ENCODE peak calls at places on chromosome 22, in four cellular contexts. Q is stimulated activated CD4-positive, alpha-beta T cell treated with anti-CD3 and anti-CD28 coated beads, Interleukin-4, amount 100 ng/mL, for 48 hours; O is SHP77; V is activated gamma-delta T cell treated with anti-CD3 and anti-CD28 coated beads, Interleukin-2, amount 50 U/mL, for 16 hours. D is an unnamed sample.

GRCh38 chr22:38853149-38853548 is 9.3 kb upstream of the NPTXR start:
- DNase-seq in Q (no peak), O (no peak), V (no peak), D (no peak)

GRCh38 chr22:41908409-41909289 is 6.2 kb downstream of the SHISA8 start:
- DNase-seq in Q (no peak), O (peak), V (no peak), D (no peak)

GRCh38 chr22:41664490-41664889 is 24.2 kb downstream of the SNU13 start:
- DNase-seq in Q (no peak), O (no peak), V (no peak), D (no peak)

GRCh38 chr22:27124336-27125023 is 467.1 kb downstream of the MIAT start:
- DNase-seq in Q (no peak), O (no peak), V (no peak), D (no peak)

GRCh38 chr22:42277988-42278776 is 7.7 kb upstream of the TCF20 start:
- DNase-seq in Q (no peak), O (peak), V (no peak), D (no peak)

GRCh38 chr22:42114721-42115120 is 15.9 kb downstream of the CYP2D6 start:
- DNase-seq in Q (no peak), O (peak), V (no peak), D (peak)

GRCh38 chr22:38304526-38304925 is 12.7 kb downstream of the CSNK1E start:
- DNase-seq in Q (no peak), O (no peak), V (no peak), D (no peak)

GRCh38 chr22:39242809-39243442 is 1.9 kb downstream of the PDGFB start:
- DNase-seq in Q (no peak), O (no peak), V (no peak), D (no peak)

GRCh38 chr22:42962295-42963230 is 52.4 kb downstream of the PACSIN2 start:
- DNase-seq in Q (no peak), O (no peak), V (no peak), D (peak)

GRCh38 chr22:26606611-26607010 is 11.2 kb downstream of the CRYBB1 start:
- DNase-seq in Q (no peak), O (no peak), V (no peak), D (peak)

GRCh38 chr22:22138915-22139314 is 105.7 kb upstream of the VPREB1 start:
- DNase-seq in Q (no peak), O (no peak), V (no peak), D (no peak)

GRCh38 chr22:28345304-28345703 is 334.3 kb downstream of the TTC28 start:
- DNase-seq in Q (no peak), O (no peak), V (no peak), D (no peak)

GRCh38 chr22:46085831-46086576 is 64.3 kb upstream of the PPARA start:
- DNase-seq in Q (no peak), O (no peak), V (no peak), D (no peak)

GRCh38 chr22:26952654-26953379 is 295.4 kb downstream of the MIAT start:
- DNase-seq in Q (no peak), O (no peak), V (no peak), D (no peak)

GRCh38 chr22:32695451-32695891 is 106.0 kb upstream of the TIMP3 start:
- DNase-seq in Q (no peak), O (no peak), V (no peak), D (no peak)

GRCh38 chr22:41191467-41191866 is 13.6 kb upstream of the L3MBTL2 start:
- DNase-seq in Q (no peak), O (no peak), V (no peak), D (no peak)

GRCh38 chr22:38107692-38108515 is 2.6 kb downstream of the BAIAP2L2 start:
- DNase-seq in Q (no peak), O (no peak), V (no peak), D (no peak)

GRCh38 chr22:26610072-26610958 is 7.5 kb downstream of the CRYBB1 start:
- DNase-seq in Q (peak), O (no peak), V (no peak), D (no peak)

GRCh38 chr22:30277547-30278344 is 11.1 kb upstream of the OSM start:
- DNase-seq in Q (no peak), O (no peak), V (no peak), D (no peak)

GRCh38 chr22:46202897-46203589 is 47.0 kb downstream of the CDPF1 start:
- DNase-seq in Q (no peak), O (no peak), V (no peak), D (no peak)

GRCh38 chr22:48673806-48674500 is 1153.7 kb downstream of the BRD1 start:
- DNase-seq in Q (no peak), O (no peak), V (no peak), D (no peak)

GRCh38 chr22:35688913-35689675 is 28.6 kb upstream of the APOL5 start:
- DNase-seq in Q (no peak), O (no peak), V (no peak), D (no peak)

GRCh38 chr22:44331881-44332714 is 19.3 kb upstream of the SHISAL1 start:
- DNase-seq in Q (no peak), O (peak), V (no peak), D (no peak)

GRCh38 chr22:50134481-50134880 is 36.0 kb upstream of the PANX2 start:
- DNase-seq in Q (no peak), O (no peak), V (no peak), D (no peak)

GRCh38 chr22:19182472-19183157 is 4.1 kb upstream of the SLC25A1 start:
- DNase-seq in Q (no peak), O (no peak), V (no peak), D (no peak)

GRCh38 chr22:31177420-31178162 is 17.6 kb downstream of the RNF185 start:
- DNase-seq in Q (no peak), O (no peak), V (no peak), D (no peak)

GRCh38 chr22:45599836-45600577 is 71.6 kb upstream of the ATXN10 start:
- DNase-seq in Q (no peak), O (no peak), V (no peak), D (no peak)

GRCh38 chr22:46752286-46752685 is 10.2 kb upstream of the TBC1D22A start:
- DNase-seq in Q (no peak), O (no peak), V (no peak), D (no peak)

GRCh38 chr22:23402275-23403151 is 177.6 kb downstream of the IGLL1 start:
- DNase-seq in Q (peak), O (no peak), V (no peak), D (peak)

GRCh38 chr22:27617214-27617881 is 184.2 kb downstream of the MN1 start:
- DNase-seq in Q (no peak), O (no peak), V (no peak), D (no peak)